ENCODE peak calls at places on chromosomes 12 and 14, in six cellular contexts. One of them, this sample, is unnamed.

GRCh38 chr14:88834883-88835431 is 10.5 kb downstream of the TTC8 start:
- DNase-seq in thyroid gland: no peak
- DNase-seq in body of pancreas: no peak
- DNase-seq in suprapubic skin: no peak
- DNase-seq in A549: no peak
- DNase-seq in stomach: no peak
- DNase-seq in this sample: no peak

GRCh38 chr12:14931359-14931758 is 7.0 kb downstream of the ERP27 start:
- DNase-seq in stomach: no peak
- DNase-seq in thyroid gland: no peak
- DNase-seq in A549: no peak
- DNase-seq in body of pancreas: no peak
- DNase-seq in suprapubic skin: no peak
- DNase-seq in this sample: no peak

GRCh38 chr12:99985129-99985570 is 414 bp upstream of the ANKS1B start:
- DNase-seq in suprapubic skin: no peak
- DNase-seq in body of pancreas: no peak
- DNase-seq in A549: no peak
- DNase-seq in thyroid gland: no peak
- DNase-seq in stomach: no peak
- DNase-seq in this sample: no peak

GRCh38 chr14:61227893-61228591 is 53.1 kb downstream of the TMEM30B start:
- DNase-seq in thyroid gland: no peak
- DNase-seq in A549: no peak
- DNase-seq in suprapubic skin: no peak
- DNase-seq in stomach: no peak
- DNase-seq in body of pancreas: no peak
- DNase-seq in this sample: no peak

GRCh38 chr12:108468149-108468968 is 46.7 kb upstream of the FICD start:
- DNase-seq in stomach: no peak
- DNase-seq in thyroid gland: no peak
- DNase-seq in A549: no peak
- DNase-seq in body of pancreas: no peak
- DNase-seq in suprapubic skin: no peak
- DNase-seq in this sample: peak; percentile 35

GRCh38 chr14:93114713-93115068 is 1.0 kb downstream of the ITPK1 start:
- DNase-seq in thyroid gland: peak; percentile 41
- DNase-seq in body of pancreas: peak; percentile 37
- DNase-seq in A549: no peak
- DNase-seq in suprapubic skin: no peak
- DNase-seq in stomach: peak; percentile 42
- DNase-seq in this sample: no peak

GRCh38 chr12:52148541-52149181 is 43.2 kb downstream of the KRT80 start:
- DNase-seq in suprapubic skin: no peak
- DNase-seq in A549: peak; percentile 99
- DNase-seq in thyroid gland: peak; percentile 93
- DNase-seq in body of pancreas: peak; percentile 85
- DNase-seq in stomach: peak; percentile 86
- DNase-seq in this sample: no peak

GRCh38 chr14:65255583-65256443 is 153.5 kb upstream of the MAX start:
- DNase-seq in body of pancreas: peak; percentile 77
- DNase-seq in thyroid gland: peak; percentile 94
- DNase-seq in stomach: peak; percentile 86
- DNase-seq in suprapubic skin: no peak
- DNase-seq in A549: peak; percentile 32
- DNase-seq in this sample: no peak

GRCh38 chr12:51977320-51977753 is 25.8 kb downstream of the ACVR1B start:
- DNase-seq in A549: no peak
- DNase-seq in thyroid gland: peak; percentile 80
- DNase-seq in suprapubic skin: peak; percentile 21
- DNase-seq in body of pancreas: no peak
- DNase-seq in stomach: no peak
- DNase-seq in this sample: no peak

GRCh38 chr14:61444215-61444768 is 122.9 kb downstream of the PRKCH start:
- DNase-seq in stomach: no peak
- DNase-seq in suprapubic skin: no peak
- DNase-seq in thyroid gland: no peak
- DNase-seq in body of pancreas: no peak
- DNase-seq in A549: no peak
- DNase-seq in this sample: no peak

GRCh38 chr12:108414021-108414420 is 74.9 kb upstream of the CMKLR1 start:
- DNase-seq in body of pancreas: no peak
- DNase-seq in A549: no peak
- DNase-seq in suprapubic skin: no peak
- DNase-seq in stomach: no peak
- DNase-seq in thyroid gland: no peak
- DNase-seq in this sample: no peak

GRCh38 chr12:42119085-42119633 is 25.5 kb downstream of the GXYLT1 start:
- DNase-seq in thyroid gland: no peak
- DNase-seq in A549: no peak
- DNase-seq in suprapubic skin: no peak
- DNase-seq in body of pancreas: no peak
- DNase-seq in stomach: no peak
- DNase-seq in this sample: no peak

GRCh38 chr14:33642080-33642479 is 308.8 kb downstream of the EGLN3 start:
- DNase-seq in thyroid gland: no peak
- DNase-seq in body of pancreas: no peak
- DNase-seq in A549: no peak
- DNase-seq in suprapubic skin: no peak
- DNase-seq in stomach: no peak
- DNase-seq in this sample: no peak

GRCh38 chr14:64012720-64013119 is 159.9 kb downstream of the SYNE2 start:
- DNase-seq in thyroid gland: no peak
- DNase-seq in suprapubic skin: no peak
- DNase-seq in A549: no peak
- DNase-seq in stomach: no peak
- DNase-seq in body of pancreas: no peak
- DNase-seq in this sample: no peak

GRCh38 chr14:61560323-61560722 is 135.0 kb upstream of the HIF1A start:
- DNase-seq in suprapubic skin: no peak
- DNase-seq in thyroid gland: no peak
- DNase-seq in body of pancreas: no peak
- DNase-seq in stomach: no peak
- DNase-seq in A549: peak; percentile 54
- DNase-seq in this sample: no peak

GRCh38 chr12:32089156-32089950 is 17.3 kb upstream of the BICD1 start:
- DNase-seq in thyroid gland: no peak
- DNase-seq in A549: no peak
- DNase-seq in stomach: no peak
- DNase-seq in suprapubic skin: no peak
- DNase-seq in body of pancreas: no peak
- DNase-seq in this sample: no peak

GRCh38 chr12:1837541-1838206 is 17.3 kb downstream of the LRTM2 start:
- DNase-seq in suprapubic skin: no peak
- DNase-seq in stomach: no peak
- DNase-seq in thyroid gland: no peak
- DNase-seq in body of pancreas: no peak
- DNase-seq in A549: peak; percentile 28
- DNase-seq in this sample: no peak

GRCh38 chr12:89250213-89250612 is 102.1 kb downstream of the DUSP6 start:
- DNase-seq in suprapubic skin: no peak
- DNase-seq in A549: no peak
- DNase-seq in body of pancreas: no peak
- DNase-seq in thyroid gland: no peak
- DNase-seq in stomach: no peak
- DNase-seq in this sample: no peak

GRCh38 chr12:118589162-118589561 is 212.8 kb downstream of the SUDS3 start:
- DNase-seq in suprapubic skin: no peak
- DNase-seq in body of pancreas: no peak
- DNase-seq in A549: no peak
- DNase-seq in stomach: no peak
- DNase-seq in thyroid gland: no peak
- DNase-seq in this sample: no peak

GRCh38 chr12:124495194-124495983 is 72.0 kb downstream of the NCOR2 start:
- DNase-seq in thyroid gland: no peak
- DNase-seq in A549: no peak
- DNase-seq in stomach: no peak
- DNase-seq in body of pancreas: no peak
- DNase-seq in suprapubic skin: no peak
- DNase-seq in this sample: no peak

GRCh38 chr14:100846309-100846859 is 20.5 kb downstream of the MEG3 start:
- DNase-seq in stomach: no peak
- DNase-seq in body of pancreas: no peak
- DNase-seq in suprapubic skin: no peak
- DNase-seq in thyroid gland: no peak
- DNase-seq in A549: no peak
- DNase-seq in this sample: no peak

GRCh38 chr12:79983969-79984629 is 49.2 kb upstream of the PPP1R12A start:
- DNase-seq in stomach: no peak
- DNase-seq in suprapubic skin: no peak
- DNase-seq in A549: peak; percentile 33
- DNase-seq in thyroid gland: no peak
- DNase-seq in body of pancreas: no peak
- DNase-seq in this sample: no peak

GRCh38 chr12:30701056-30701455 is 5.4 kb upstream of the IPO8 start:
- DNase-seq in A549: no peak
- DNase-seq in thyroid gland: no peak
- DNase-seq in stomach: no peak
- DNase-seq in suprapubic skin: no peak
- DNase-seq in body of pancreas: no peak
- DNase-seq in this sample: no peak

GRCh38 chr12:13811061-13811460 is 170.3 kb downstream of the GRIN2B start:
- DNase-seq in suprapubic skin: no peak
- DNase-seq in A549: no peak
- DNase-seq in body of pancreas: no peak
- DNase-seq in stomach: no peak
- DNase-seq in thyroid gland: no peak
- DNase-seq in this sample: no peak

GRCh38 chr12:64998327-64999156 is 122.6 kb downstream of the WIF1 start:
- DNase-seq in suprapubic skin: no peak
- DNase-seq in A549: no peak
- DNase-seq in stomach: no peak
- DNase-seq in body of pancreas: peak; percentile 17
- DNase-seq in thyroid gland: no peak
- DNase-seq in this sample: no peak

GRCh38 chr12:126874427-126875026 is 1392.4 kb upstream of the TMEM132C start:
- DNase-seq in stomach: peak; percentile 65
- DNase-seq in body of pancreas: peak; percentile 75
- DNase-seq in suprapubic skin: no peak
- DNase-seq in A549: peak; percentile 63
- DNase-seq in thyroid gland: peak; percentile 53
- DNase-seq in this sample: peak; percentile 15

GRCh38 chr12:10960260-10960659 is 21.2 kb upstream of the TAS2R14 start:
- DNase-seq in suprapubic skin: no peak
- DNase-seq in body of pancreas: no peak
- DNase-seq in A549: no peak
- DNase-seq in stomach: no peak
- DNase-seq in thyroid gland: no peak
- DNase-seq in this sample: no peak
- H3K4me3 ChIP-seq in suprapubic skin: no peak overlapping the region
- H3K4me3 ChIP-seq in body of pancreas: no peak overlapping the region
- H3K4me3 ChIP-seq in A549: no peak overlapping the region
- H3K4me3 ChIP-seq in stomach: no peak overlapping the region
- H3K4me3 ChIP-seq in thyroid gland: no peak overlapping the region
- H3K4me3 ChIP-seq in this sample: no peak overlapping the region

DNA sequence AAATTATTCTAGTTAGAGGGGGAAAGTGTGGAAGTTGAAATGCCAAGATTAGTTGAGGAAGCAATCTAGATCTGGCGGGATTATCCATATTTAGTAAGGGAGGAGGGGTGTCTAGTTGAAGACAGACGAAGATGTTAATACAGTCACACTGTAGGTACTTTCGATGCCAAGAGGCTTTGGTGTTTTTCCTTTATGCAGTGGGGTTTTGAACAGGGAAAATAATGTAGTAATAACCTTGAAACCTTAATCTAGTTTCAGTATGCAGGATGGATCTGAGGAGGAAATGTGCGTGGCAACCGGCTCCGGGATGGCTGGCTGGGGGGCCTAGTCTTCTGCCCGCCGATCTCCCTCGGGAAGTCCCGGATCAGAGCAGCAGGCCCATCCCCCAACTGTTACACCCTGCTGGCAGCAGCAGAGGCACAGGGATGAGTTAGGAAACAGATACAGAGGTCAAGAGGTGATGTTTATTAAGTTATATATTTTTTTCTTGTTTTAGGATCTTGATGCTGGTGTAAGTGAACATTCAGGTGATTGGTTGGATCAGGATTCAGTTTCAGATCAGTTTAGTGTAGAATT is 27.4 kb downstream of the MDM2 start:
- DNase-seq in suprapubic skin: no peak
- DNase-seq in A549: no peak
- DNase-seq in body of pancreas: no peak
- DNase-seq in thyroid gland: no peak
- DNase-seq in stomach: no peak
- DNase-seq in this sample: no peak
- TF ChIP-seq POLR2A in suprapubic skin: no peak
- TF ChIP-seq POLR2A in A549: no peak
- TF ChIP-seq POLR2A in body of pancreas: no peak
- TF ChIP-seq POLR2A in thyroid gland: no peak
- TF ChIP-seq POLR2A in stomach: no peak
- TF ChIP-seq POLR2A in this sample: no peak

GRCh38 chr12:93719710-93720109 is 42.5 kb downstream of the CRADD start:
- DNase-seq in stomach: no peak
- DNase-seq in suprapubic skin: no peak
- DNase-seq in thyroid gland: no peak
- DNase-seq in A549: no peak
- DNase-seq in body of pancreas: no peak
- DNase-seq in this sample: no peak
- H3K27ac ChIP-seq in stomach: no peak overlapping the region
- H3K27ac ChIP-seq in suprapubic skin: no peak overlapping the region
- H3K27ac ChIP-seq in thyroid gland: no peak overlapping the region
- H3K27ac ChIP-seq in A549: no peak overlapping the region
- H3K27ac ChIP-seq in body of pancreas: no peak overlapping the region
- H3K27ac ChIP-seq in this sample: no peak overlapping the region

DNA sequence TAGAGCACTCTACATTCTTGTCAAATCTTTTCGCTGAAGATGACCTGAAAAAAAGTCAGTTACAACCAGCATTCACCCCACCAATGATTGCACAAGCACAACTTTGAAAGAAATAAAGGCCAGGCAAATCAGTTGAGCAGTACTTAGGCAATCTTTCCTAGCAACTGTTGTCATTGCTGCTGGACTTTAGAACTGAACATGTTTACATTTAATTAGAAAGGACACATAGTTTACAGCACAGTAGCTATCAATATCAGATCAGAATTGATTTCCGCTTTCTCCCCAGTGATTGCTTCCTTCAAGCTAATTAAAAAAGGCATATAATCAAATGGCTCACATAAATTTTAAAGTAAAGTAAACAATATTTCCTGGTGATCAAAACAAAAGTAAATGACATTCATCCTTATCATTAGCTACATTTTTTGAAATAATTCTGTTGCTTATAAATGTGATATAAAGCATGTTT is 128.4 kb downstream of the FOXA1 start:
- DNase-seq in suprapubic skin: no peak
- DNase-seq in stomach: no peak
- DNase-seq in thyroid gland: no peak
- DNase-seq in A549: peak; percentile 30
- DNase-seq in body of pancreas: no peak
- DNase-seq in this sample: no peak
- H3K4me3 ChIP-seq in suprapubic skin: no peak overlapping the region
- H3K4me3 ChIP-seq in stomach: no peak overlapping the region
- H3K4me3 ChIP-seq in thyroid gland: no peak overlapping the region
- H3K4me3 ChIP-seq in A549: no peak overlapping the region
- H3K4me3 ChIP-seq in body of pancreas: no peak overlapping the region
- H3K4me3 ChIP-seq in this sample: no peak overlapping the region